ENCODE peak calls at places on chromosomes 1 and 21, in nine cellular contexts. W, R, A, D, P, H, Q, V and K are unnamed samples. For H3K36me3 and H3K27me3, the result is how much of the 10 kb centered on the place peaks cover.

GRCh38 chr1:15345711-15346355 is 63.9 kb upstream of the EFHD2 start:
- DNase-seq in W (no peak), R (no peak), A (no peak), D (peak), P (no peak), H (peak), Q (no peak), V (no peak), K (no peak)

GRCh38 chr1:212752256-212752933 is 39.2 kb downstream of the NSL1 start:
- DNase-seq in W (peak), R (no peak), A (no peak), D (no peak), P (no peak), H (no peak), Q (peak), V (no peak), K (no peak)

GRCh38 chr1:229342305-229342901 is 444 bp downstream of the CCSAP start:
- DNase-seq in W (peak), R (peak), A (peak), D (peak), P (peak), H (peak), Q (peak), V (peak), K (no peak)

GRCh38 chr1:3032970-3033794 is 11.9 kb downstream of the ACTRT2 start:
- DNase-seq in W (no peak), R (no peak), A (no peak), D (peak), P (no peak), H (no peak), Q (no peak), V (no peak), K (no peak)

GRCh38 chr1:227726318-227726717 is 8.8 kb downstream of the JMJD4 start:
- DNase-seq in W (no peak), R (no peak), A (no peak), D (no peak), P (no peak), H (no peak), Q (no peak), V (peak), K (no peak)

GRCh38 chr1:31152181-31152768 is 86.8 kb upstream of the PUM1 start:
- DNase-seq in W (peak), R (no peak), A (peak), D (no peak), P (peak), H (no peak), Q (peak), V (no peak), K (no peak)

GRCh38 chr1:32159189-32159588 is 20.3 kb upstream of the TXLNA start:
- DNase-seq in W (no peak), R (no peak), A (no peak), D (no peak), P (no peak), H (no peak), Q (no peak), V (no peak), K (no peak)

GRCh38 chr1:12616709-12617373 is 1.2 kb downstream of the DHRS3 start:
- DNase-seq in W (peak), R (no peak), A (peak), D (no peak), P (no peak), H (peak), Q (no peak), V (peak), K (no peak)

GRCh38 chr1:58781541-58782307 is 2.1 kb downstream of the JUN start:
- DNase-seq in W (peak), R (peak), A (peak), D (peak), P (peak), H (peak), Q (peak), V (peak), K (no peak)

GRCh38 chr1:6858586-6858985 is 73.3 kb downstream of the CAMTA1 start:
- DNase-seq in W (no peak), R (no peak), A (no peak), D (no peak), P (no peak), H (no peak), Q (no peak), V (no peak), K (no peak)
- H3K36me3 ChIP-seq in W (under half), R (under half), A (under half), D (under half), P (under half), H (under half), Q (under half), V (under half), K (under half)

GRCh38 chr1:19484338-19484792 is 974 bp downstream of the CAPZB start:
- DNase-seq in W (peak), R (no peak), A (no peak), D (no peak), P (no peak), H (peak), Q (no peak), V (no peak), K (no peak)

GRCh38 chr1:19483261-19483660 is 2.1 kb downstream of the CAPZB start:
- DNase-seq in W (no peak), R (no peak), A (no peak), D (no peak), P (no peak), H (no peak), Q (no peak), V (no peak), K (no peak)

GRCh38 chr1:19483691-19484090 is 1.6 kb downstream of the CAPZB start:
- DNase-seq in W (no peak), R (no peak), A (no peak), D (no peak), P (no peak), H (no peak), Q (no peak), V (no peak), K (no peak)

GRCh38 chr1:19485362-19486187 is at the start of gene CAPZB:
- DNase-seq in W (peak), R (peak), A (peak), D (peak), P (peak), H (peak), Q (peak), V (peak), K (no peak)

DNA sequence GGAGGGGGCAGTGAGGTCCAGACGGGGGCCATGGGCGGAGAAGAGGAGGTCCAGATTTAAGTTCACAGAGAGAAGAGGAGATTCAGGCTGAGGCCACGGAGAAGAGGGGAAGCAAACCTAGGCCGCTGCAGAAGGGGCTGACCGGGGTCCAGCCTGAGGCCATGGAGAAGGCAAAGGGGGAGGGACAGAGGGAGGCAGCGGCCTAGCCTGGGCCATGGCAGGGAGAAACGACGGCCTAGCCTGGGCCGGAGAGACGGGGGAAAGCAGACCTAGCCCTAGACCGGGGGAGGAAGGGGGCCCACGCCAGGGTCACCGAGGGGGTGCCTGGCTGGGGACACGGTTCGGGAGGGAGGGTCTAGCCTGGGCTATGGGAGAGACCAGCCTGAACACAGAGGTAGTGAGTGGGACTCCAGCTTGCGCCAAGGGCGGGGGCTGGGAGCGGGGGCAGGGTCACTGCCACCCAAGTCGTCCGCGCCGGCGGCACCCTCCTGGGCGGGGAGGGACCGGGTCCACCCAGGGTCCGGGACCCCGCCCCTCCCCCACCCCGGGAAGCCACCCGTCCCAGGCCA is 462 bp downstream of the CAPZB start:
- DNase-seq in W (peak), R (no peak), A (peak), D (no peak), P (peak), H (no peak), Q (no peak), V (peak), K (no peak)
- H3K4me3 ChIP-seq in W (peak), R (peak), A (peak), D (peak), P (peak), H (peak), Q (peak), V (peak), K (peak)

GRCh38 chr1:170663011-170663410 is 920 bp upstream of the PRRX1 start:
- DNase-seq in W (peak), R (no peak), A (no peak), D (no peak), P (peak), H (no peak), Q (peak), V (no peak), K (no peak)
- H3K27me3 ChIP-seq in W (under half), R (under half), A (under half), D (under half), P (half or more), H (under half), Q (under half), V (under half), K (half or more)

DNA sequence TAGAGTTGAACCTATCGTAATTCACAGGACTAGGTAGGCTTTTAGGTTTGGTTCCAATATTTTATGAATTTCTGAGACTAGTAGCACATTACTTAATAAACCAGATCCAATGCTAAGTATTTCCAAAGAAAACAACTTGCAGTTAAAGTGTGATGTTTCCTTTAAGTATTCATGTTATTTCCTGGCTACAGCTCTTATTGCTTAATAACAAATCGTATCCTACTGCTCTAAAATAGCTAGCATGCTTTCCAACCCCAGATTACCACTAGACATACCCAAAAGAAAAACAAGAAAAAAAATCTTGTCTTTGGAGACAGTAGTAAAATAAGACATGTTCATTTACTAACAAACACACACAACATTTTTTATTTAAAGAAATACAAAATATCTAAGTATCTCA is 898 bp downstream of the KRTAP27-1 start:
- DNase-seq in W (peak), R (no peak), A (no peak), D (no peak), P (no peak), H (no peak), Q (no peak), V (no peak), K (no peak)
- H3K36me3 ChIP-seq in W (under half), R (under half), A (under half), D (under half), P (under half), H (under half), Q (under half), V (under half), K (under half)

GRCh38 chr1:55685560-55685959 is 470.4 kb upstream of the USP24 start:
- DNase-seq in W (peak), R (no peak), A (no peak), D (no peak), P (no peak), H (peak), Q (no peak), V (no peak), K (no peak)
- H3K4me3 ChIP-seq in W (no peak), R (no peak), A (no peak), D (no peak), P (no peak), H (no peak), Q (no peak), V (no peak), K (no peak)

DNA sequence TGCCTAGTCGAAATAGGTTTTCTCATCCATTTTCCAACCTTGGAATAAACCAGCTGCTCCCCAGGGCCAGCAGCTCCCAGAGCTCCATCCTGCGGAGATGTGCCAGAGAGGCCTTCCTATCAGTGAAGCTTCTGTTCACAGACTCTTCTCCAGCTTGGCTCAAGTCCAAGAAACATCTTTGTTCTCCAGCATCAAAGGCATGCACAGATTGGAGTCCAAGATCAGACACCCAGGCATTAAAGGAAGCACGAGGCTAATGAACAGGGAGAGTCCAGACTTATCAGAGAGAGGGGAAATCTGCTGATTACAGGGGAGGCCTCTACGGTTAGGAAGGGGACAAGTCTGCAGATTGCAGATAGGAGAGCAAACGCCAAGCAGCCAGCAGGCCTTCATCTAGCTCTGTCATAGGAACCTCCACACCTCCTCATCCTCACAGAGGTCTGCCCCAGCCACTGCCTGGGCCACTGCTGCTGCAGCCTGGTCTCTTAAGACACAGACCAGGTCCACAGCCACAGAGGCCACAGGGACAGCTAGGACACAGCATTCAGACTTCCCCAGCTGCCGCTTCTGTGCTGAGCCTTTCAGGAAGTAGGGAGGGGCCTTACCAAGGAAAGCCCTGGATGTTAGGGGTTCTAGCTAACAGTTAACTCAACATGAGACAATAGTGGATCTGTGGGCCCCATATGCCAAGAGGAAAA is 3.4 kb downstream of the PRR9 start:
- DNase-seq in W (no peak), R (no peak), A (no peak), D (no peak), P (peak), H (no peak), Q (no peak), V (no peak), K (no peak)
- H3K27me3 ChIP-seq in W (under half), R (under half), A (under half), D (under half), P (under half), H (under half), Q (under half), V (under half), K (under half)

GRCh38 chr1:155392898-155393411 is 72.3 kb downstream of the RUSC1 start:
- DNase-seq in W (no peak), R (no peak), A (no peak), D (no peak), P (no peak), H (no peak), Q (peak), V (no peak), K (no peak)

GRCh38 chr1:155389831-155390230 is 69.1 kb downstream of the RUSC1 start:
- DNase-seq in W (peak), R (no peak), A (no peak), D (no peak), P (no peak), H (no peak), Q (peak), V (no peak), K (no peak)
- H3K36me3 ChIP-seq in W (under half), R (under half), A (half or more), D (under half), P (under half), H (under half), Q (under half), V (under half), K (under half)

DNA sequence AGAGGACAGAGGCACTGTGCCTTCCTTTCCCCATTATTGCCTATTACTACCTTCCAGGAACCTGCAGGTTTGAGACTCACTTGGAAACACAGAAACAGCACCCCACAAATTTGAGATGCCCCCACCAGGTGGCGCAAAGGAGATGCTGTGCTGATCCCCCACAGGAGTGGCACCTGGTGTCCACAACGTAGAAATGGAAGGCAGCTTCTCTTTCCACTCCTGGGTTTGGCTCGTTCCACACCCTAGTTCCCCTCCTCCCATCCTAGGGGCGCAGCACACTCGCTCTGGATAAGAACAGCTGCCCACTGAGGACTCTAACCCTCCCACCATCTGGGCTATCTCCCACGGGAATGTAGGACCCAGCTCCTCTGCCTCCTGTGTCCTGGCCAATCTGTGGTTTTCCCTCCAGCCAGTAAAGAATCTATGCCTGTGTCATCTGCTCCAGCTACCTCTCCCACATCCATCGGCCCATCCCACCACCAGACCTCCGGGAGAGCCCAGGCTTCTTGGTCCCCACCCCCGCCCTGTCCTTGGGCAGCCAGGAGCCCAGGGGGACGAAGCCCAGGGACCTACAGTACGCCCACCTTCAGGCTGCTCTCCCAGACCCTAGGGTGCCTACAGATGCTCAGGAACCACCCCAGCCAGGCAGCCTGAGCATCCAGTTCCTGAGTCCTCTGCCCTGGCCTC is 663 bp downstream of the THBS3 start:
- DNase-seq in W (peak), R (peak), A (peak), D (peak), P (peak), H (peak), Q (peak), V (peak), K (no peak)
- H3K4me3 ChIP-seq in W (peak), R (no peak), A (no peak), D (no peak), P (no peak), H (peak), Q (no peak), V (peak), K (no peak)

GRCh38 chr1:10717296-10718082 is 79.0 kb downstream of the CASZ1 start:
- DNase-seq in W (no peak), R (no peak), A (no peak), D (no peak), P (no peak), H (no peak), Q (no peak), V (no peak), K (no peak)
- H3K27me3 ChIP-seq in W (under half), R (half or more), A (under half), D (under half), P (under half), H (under half), Q (half or more), V (under half), K (under half)

DNA sequence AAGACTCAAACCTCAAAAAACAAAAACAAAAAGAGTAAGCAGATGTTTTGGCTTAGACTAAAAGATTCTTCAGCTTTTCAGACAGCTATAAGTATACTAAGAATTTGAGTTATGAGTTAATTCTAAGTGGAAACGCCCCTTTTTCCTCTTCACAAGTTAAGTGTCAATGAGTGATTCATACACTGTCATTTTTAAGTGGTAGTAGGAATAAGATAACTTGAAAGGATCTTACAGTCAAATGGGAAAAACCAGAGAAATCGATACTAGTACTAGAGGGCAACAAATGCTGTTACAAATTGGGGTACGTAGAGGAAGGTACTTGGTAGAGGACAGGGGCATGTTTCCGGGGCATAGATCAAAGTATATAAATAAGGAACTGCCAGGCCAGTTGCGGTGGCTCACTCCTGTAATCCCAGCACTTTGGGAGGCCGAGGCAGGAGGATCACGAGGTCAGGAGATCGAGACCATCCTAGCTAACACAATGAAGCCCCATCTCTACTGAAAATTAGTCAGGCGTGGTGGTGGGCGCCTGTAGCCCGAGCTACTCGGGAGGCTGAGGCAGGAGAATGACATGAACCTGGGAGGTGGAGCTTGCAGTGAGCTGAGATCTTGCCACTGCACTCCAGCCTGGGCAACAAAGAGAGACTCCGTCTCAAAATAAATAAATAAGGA is 7.4 kb downstream of the H3-3A start:
- DNase-seq in W (no peak), R (no peak), A (no peak), D (no peak), P (no peak), H (no peak), Q (no peak), V (no peak), K (no peak)
- H3K36me3 ChIP-seq in W (half or more), R (under half), A (half or more), D (half or more), P (under half), H (under half), Q (under half), V (half or more), K (under half)